ENCODE peak calls at places on chromosome 1, in seven cellular contexts. P is NCI-H1436 treated with DMSO at 0.1 percent for 48 hours, F is T-helper 1 cell, U is left colon, H is IMR-90, X is amniotic epithelial cell, T is T-helper 17 cell. J is an unnamed sample.

GRCh38 chr1:201169971-201170532 is 15.8 kb upstream of the TMEM9 start:
- DNase-seq in F (no peak), P (no peak), U (no peak), T (no peak), H (no peak), X (no peak), J (no peak)

GRCh38 chr1:1626207-1627141 is 5.5 kb upstream of the MMP23B start:
- DNase-seq in H (no peak), X (no peak), U (peak; percentile 30), T (no peak), F (no peak), P (no peak), J (no peak)

GRCh38 chr1:67647814-67648358 is 37.1 kb upstream of the GADD45A start:
- DNase-seq in P (no peak), T (no peak), H (no peak), U (no peak), X (no peak), F (no peak), J (no peak)

GRCh38 chr1:68459796-68460195 is 10.0 kb upstream of the RPE65 start:
- DNase-seq in U (no peak), P (no peak), H (peak; percentile 37), F (no peak), X (peak; percentile 78), T (no peak), J (no peak)

GRCh38 chr1:234853906-234854647 is 244.1 kb upstream of the IRF2BP2 start:
- DNase-seq in T (no peak), X (no peak), F (no peak), U (no peak), P (no peak), H (peak; percentile 44), J (no peak)

GRCh38 chr1:182032251-182032650 is 29.3 kb downstream of the ZNF648 start:
- DNase-seq in P (no peak), U (no peak), T (no peak), F (no peak), H (no peak), X (no peak), J (no peak)

GRCh38 chr1:155128469-155128754 is 736 bp downstream of the EFNA1 start:
- DNase-seq in H (no peak), U (no peak), F (no peak), X (no peak), T (no peak), P (no peak), J (no peak)

GRCh38 chr1:212147581-212148033 is 112.1 kb downstream of the DTL start:
- DNase-seq in U (no peak), H (no peak), P (peak; percentile 20), X (no peak), T (no peak), F (no peak), J (peak; percentile 76)

GRCh38 chr1:85544689-85545203 is 35.8 kb upstream of the CCN1 start:
- DNase-seq in P (no peak), U (no peak), F (no peak), T (no peak), H (peak; percentile 66), X (peak; percentile 22), J (no peak)

GRCh38 chr1:48851638-48852037 is 74.9 kb upstream of the BEND5 start:
- DNase-seq in F (no peak), H (no peak), T (no peak), X (no peak), U (no peak), P (no peak), J (no peak)

GRCh38 chr1:168636200-168636599 is 59.8 kb downstream of the XCL1 start:
- DNase-seq in T (no peak), U (no peak), H (no peak), P (no peak), F (no peak), X (peak; percentile 13), J (no peak)

GRCh38 chr1:67880056-67880601 is 46.9 kb upstream of the GNG12 start:
- DNase-seq in T (no peak), F (no peak), X (peak; percentile 95), H (peak; percentile 79), U (no peak), P (peak; percentile 94), J (no peak)

GRCh38 chr1:200510228-200510623 is 100.4 kb upstream of the ZNF281 start:
- DNase-seq in F (peak; percentile 34), H (peak; percentile 88), X (peak; percentile 83), T (peak; percentile 13), U (peak; percentile 44), P (peak; percentile 60), J (peak; percentile 59)

GRCh38 chr1:68378296-68379084 is 71.3 kb downstream of the RPE65 start:
- DNase-seq in T (no peak), P (no peak), H (peak; percentile 71), F (no peak), U (no peak), X (peak; percentile 44), J (no peak)

GRCh38 chr1:47650205-47650604 is 212.4 kb downstream of the FOXD2 start:
- DNase-seq in X (peak; percentile 73), P (peak; percentile 96), T (no peak), H (peak; percentile 80), F (no peak), U (peak; percentile 38), J (peak; percentile 39)